ENCODE peak calls at places on chromosome 5, in nine cellular contexts. One of them, this sample, is unnamed.

GRCh38 chr5:72523960-72524582 is 16.9 kb upstream of the ZNF366 start:
- DNase-seq in astrocyte of the spinal cord: peak
- DNase-seq in BJ: peak
- DNase-seq in hepatocyte: peak
- DNase-seq in A549: peak
- DNase-seq in IMR-90: peak
- DNase-seq in K562: no peak
- DNase-seq in HFF-Myc: peak
- DNase-seq in DND-41: no peak
- DNase-seq in this sample: peak

GRCh38 chr5:89437450-89438435 is 554.8 kb upstream of the MEF2C start:
- DNase-seq in DND-41: no peak
- DNase-seq in hepatocyte: no peak
- DNase-seq in BJ: no peak
- DNase-seq in A549: no peak
- DNase-seq in K562: no peak
- DNase-seq in HFF-Myc: peak
- DNase-seq in astrocyte of the spinal cord: peak
- DNase-seq in IMR-90: no peak
- DNase-seq in this sample: no peak

GRCh38 chr5:1111727-1112289 is at the start of gene SLC12A7:
- DNase-seq in IMR-90: no peak
- DNase-seq in hepatocyte: peak
- DNase-seq in BJ: no peak
- DNase-seq in astrocyte of the spinal cord: no peak
- DNase-seq in K562: peak
- DNase-seq in HFF-Myc: no peak
- DNase-seq in DND-41: peak
- DNase-seq in A549: peak
- DNase-seq in this sample: peak

GRCh38 chr5:107085572-107085971 is 585.2 kb downstream of the EFNA5 start:
- DNase-seq in K562: no peak
- DNase-seq in A549: peak
- DNase-seq in hepatocyte: no peak
- DNase-seq in IMR-90: no peak
- DNase-seq in DND-41: no peak
- DNase-seq in BJ: no peak
- DNase-seq in HFF-Myc: no peak
- DNase-seq in astrocyte of the spinal cord: no peak
- DNase-seq in this sample: no peak

GRCh38 chr5:131263648-131264452 is at the start of gene CDC42SE2:
- DNase-seq in A549: peak
- DNase-seq in hepatocyte: peak
- DNase-seq in IMR-90: peak
- DNase-seq in DND-41: peak
- DNase-seq in HFF-Myc: peak
- DNase-seq in K562: peak
- DNase-seq in BJ: peak
- DNase-seq in astrocyte of the spinal cord: peak
- DNase-seq in this sample: peak

GRCh38 chr5:149857499-149857898 is 87.1 kb downstream of the PDE6A start:
- DNase-seq in astrocyte of the spinal cord: peak
- DNase-seq in BJ: no peak
- DNase-seq in hepatocyte: peak
- DNase-seq in DND-41: no peak
- DNase-seq in IMR-90: no peak
- DNase-seq in A549: peak
- DNase-seq in K562: no peak
- DNase-seq in HFF-Myc: no peak
- DNase-seq in this sample: no peak

GRCh38 chr5:17477553-17478265 is 20.3 kb upstream of the TAF11L2 start:
- DNase-seq in IMR-90: no peak
- DNase-seq in astrocyte of the spinal cord: no peak
- DNase-seq in BJ: no peak
- DNase-seq in DND-41: no peak
- DNase-seq in hepatocyte: no peak
- DNase-seq in K562: no peak
- DNase-seq in HFF-Myc: no peak
- DNase-seq in A549: no peak
- DNase-seq in this sample: no peak

GRCh38 chr5:132420706-132421272 is 51.3 kb downstream of the SLC22A5 start:
- DNase-seq in K562: no peak
- DNase-seq in HFF-Myc: no peak
- DNase-seq in hepatocyte: no peak
- DNase-seq in BJ: no peak
- DNase-seq in A549: no peak
- DNase-seq in astrocyte of the spinal cord: no peak
- DNase-seq in DND-41: peak
- DNase-seq in IMR-90: no peak
- DNase-seq in this sample: peak

GRCh38 chr5:139486201-139486600 is 3.6 kb upstream of the STING1 start:
- DNase-seq in A549: no peak
- DNase-seq in K562: no peak
- DNase-seq in HFF-Myc: no peak
- DNase-seq in IMR-90: no peak
- DNase-seq in BJ: no peak
- DNase-seq in astrocyte of the spinal cord: no peak
- DNase-seq in DND-41: no peak
- DNase-seq in hepatocyte: no peak
- DNase-seq in this sample: no peak

GRCh38 chr5:111719773-111720172 is 37.2 kb downstream of the NREP start:
- DNase-seq in astrocyte of the spinal cord: no peak
- DNase-seq in K562: no peak
- DNase-seq in BJ: no peak
- DNase-seq in HFF-Myc: no peak
- DNase-seq in DND-41: no peak
- DNase-seq in IMR-90: no peak
- DNase-seq in hepatocyte: no peak
- DNase-seq in A549: no peak
- DNase-seq in this sample: no peak

GRCh38 chr5:134574521-134574920 is 49.1 kb downstream of the JADE2 start:
- DNase-seq in K562: no peak
- DNase-seq in DND-41: no peak
- DNase-seq in astrocyte of the spinal cord: no peak
- DNase-seq in hepatocyte: no peak
- DNase-seq in BJ: no peak
- DNase-seq in HFF-Myc: no peak
- DNase-seq in IMR-90: peak
- DNase-seq in A549: no peak
- DNase-seq in this sample: no peak

GRCh38 chr5:88884435-88884877 is 1.5 kb upstream of the MEF2C start:
- DNase-seq in K562: peak
- DNase-seq in astrocyte of the spinal cord: no peak
- DNase-seq in A549: no peak
- DNase-seq in IMR-90: peak
- DNase-seq in HFF-Myc: no peak
- DNase-seq in DND-41: no peak
- DNase-seq in BJ: no peak
- DNase-seq in hepatocyte: no peak
- DNase-seq in this sample: no peak

GRCh38 chr5:124236366-124237231 is 509.8 kb downstream of the ZNF608 start:
- DNase-seq in HFF-Myc: no peak
- DNase-seq in K562: no peak
- DNase-seq in DND-41: no peak
- DNase-seq in hepatocyte: no peak
- DNase-seq in IMR-90: peak
- DNase-seq in A549: no peak
- DNase-seq in astrocyte of the spinal cord: no peak
- DNase-seq in BJ: no peak
- DNase-seq in this sample: no peak

GRCh38 chr5:111783537-111783936 is 26.5 kb upstream of the NREP start:
- DNase-seq in K562: no peak
- DNase-seq in hepatocyte: no peak
- DNase-seq in BJ: no peak
- DNase-seq in IMR-90: no peak
- DNase-seq in astrocyte of the spinal cord: no peak
- DNase-seq in DND-41: no peak
- DNase-seq in HFF-Myc: no peak
- DNase-seq in A549: no peak
- DNase-seq in this sample: no peak

GRCh38 chr5:129096382-129096991 is 1.9 kb downstream of the ISOC1 start:
- DNase-seq in IMR-90: no peak
- DNase-seq in K562: peak
- DNase-seq in BJ: no peak
- DNase-seq in DND-41: no peak
- DNase-seq in hepatocyte: no peak
- DNase-seq in astrocyte of the spinal cord: no peak
- DNase-seq in HFF-Myc: no peak
- DNase-seq in A549: peak
- DNase-seq in this sample: no peak

GRCh38 chr5:10725636-10726035 is 35.4 kb downstream of the DAP start:
- DNase-seq in hepatocyte: no peak
- DNase-seq in A549: no peak
- DNase-seq in BJ: no peak
- DNase-seq in HFF-Myc: no peak
- DNase-seq in astrocyte of the spinal cord: no peak
- DNase-seq in DND-41: no peak
- DNase-seq in K562: no peak
- DNase-seq in IMR-90: no peak
- DNase-seq in this sample: no peak

GRCh38 chr5:1429066-1429465 is 16.2 kb downstream of the SLC6A3 start:
- DNase-seq in BJ: no peak
- DNase-seq in astrocyte of the spinal cord: no peak
- DNase-seq in HFF-Myc: no peak
- DNase-seq in DND-41: no peak
- DNase-seq in K562: no peak
- DNase-seq in IMR-90: no peak
- DNase-seq in A549: no peak
- DNase-seq in hepatocyte: no peak
- DNase-seq in this sample: no peak

GRCh38 chr5:95846554-95847260 is 24.2 kb upstream of the GLRX start:
- DNase-seq in A549: peak
- DNase-seq in BJ: no peak
- DNase-seq in K562: peak
- DNase-seq in IMR-90: peak
- DNase-seq in DND-41: peak
- DNase-seq in hepatocyte: peak
- DNase-seq in HFF-Myc: peak
- DNase-seq in astrocyte of the spinal cord: peak
- DNase-seq in this sample: peak

GRCh38 chr5:191949-192690 is 825 bp downstream of the LRRC14B start:
- DNase-seq in BJ: no peak
- DNase-seq in astrocyte of the spinal cord: no peak
- DNase-seq in HFF-Myc: no peak
- DNase-seq in IMR-90: no peak
- DNase-seq in DND-41: no peak
- DNase-seq in A549: no peak
- DNase-seq in hepatocyte: no peak
- DNase-seq in K562: no peak
- DNase-seq in this sample: no peak

GRCh38 chr5:53123702-53124101 is 14.1 kb upstream of the MOCS2 start:
- DNase-seq in hepatocyte: no peak
- DNase-seq in BJ: no peak
- DNase-seq in DND-41: no peak
- DNase-seq in IMR-90: peak
- DNase-seq in K562: no peak
- DNase-seq in astrocyte of the spinal cord: peak
- DNase-seq in A549: no peak
- DNase-seq in HFF-Myc: no peak
- DNase-seq in this sample: no peak
- TF ChIP-seq CTCF in hepatocyte: peak
- TF ChIP-seq CTCF in BJ: no peak
- TF ChIP-seq CTCF in DND-41: peak
- TF ChIP-seq CTCF in IMR-90: peak
- TF ChIP-seq CTCF in K562: peak
- TF ChIP-seq CTCF in astrocyte of the spinal cord: no peak
- TF ChIP-seq CTCF in A549: peak
- TF ChIP-seq CTCF in HFF-Myc: no peak
- TF ChIP-seq CTCF in this sample: no peak

GRCh38 chr5:175874462-175875139 is 3.2 kb downstream of the CPLX2 start:
- DNase-seq in hepatocyte: no peak
- DNase-seq in DND-41: no peak
- DNase-seq in HFF-Myc: no peak
- DNase-seq in astrocyte of the spinal cord: no peak
- DNase-seq in A549: no peak
- DNase-seq in BJ: no peak
- DNase-seq in K562: no peak
- DNase-seq in IMR-90: no peak
- DNase-seq in this sample: no peak
- TF ChIP-seq CTCF in hepatocyte: no peak
- TF ChIP-seq CTCF in DND-41: no peak
- TF ChIP-seq CTCF in HFF-Myc: no peak
- TF ChIP-seq CTCF in astrocyte of the spinal cord: no peak
- TF ChIP-seq CTCF in A549: no peak
- TF ChIP-seq CTCF in BJ: no peak
- TF ChIP-seq CTCF in K562: no peak
- TF ChIP-seq CTCF in IMR-90: no peak
- TF ChIP-seq CTCF in this sample: no peak

GRCh38 chr5:58462154-58462553 is 2.3 kb upstream of the PLK2 start:
- DNase-seq in A549: peak
- DNase-seq in DND-41: no peak
- DNase-seq in BJ: no peak
- DNase-seq in hepatocyte: peak
- DNase-seq in K562: no peak
- DNase-seq in HFF-Myc: no peak
- DNase-seq in astrocyte of the spinal cord: no peak
- DNase-seq in IMR-90: no peak
- DNase-seq in this sample: no peak

GRCh38 chr5:58458851-58459275 is 1.0 kb downstream of the PLK2 start:
- DNase-seq in astrocyte of the spinal cord: peak
- DNase-seq in HFF-Myc: no peak
- DNase-seq in A549: peak
- DNase-seq in K562: no peak
- DNase-seq in BJ: no peak
- DNase-seq in DND-41: no peak
- DNase-seq in hepatocyte: peak
- DNase-seq in IMR-90: no peak
- DNase-seq in this sample: no peak

GRCh38 chr5:58460727-58461286 is 921 bp upstream of the PLK2 start:
- DNase-seq in IMR-90: peak
- DNase-seq in DND-41: peak
- DNase-seq in HFF-Myc: peak
- DNase-seq in A549: peak
- DNase-seq in K562: peak
- DNase-seq in BJ: no peak
- DNase-seq in astrocyte of the spinal cord: peak
- DNase-seq in hepatocyte: peak
- DNase-seq in this sample: peak

GRCh38 chr5:58459276-58459859 is 518 bp downstream of the PLK2 start:
- DNase-seq in A549: peak
- DNase-seq in DND-41: no peak
- DNase-seq in HFF-Myc: no peak
- DNase-seq in BJ: no peak
- DNase-seq in IMR-90: peak
- DNase-seq in astrocyte of the spinal cord: no peak
- DNase-seq in hepatocyte: peak
- DNase-seq in K562: no peak
- DNase-seq in this sample: no peak

GRCh38 chr5:58459860-58460726 is at the start of gene PLK2:
- DNase-seq in A549: peak
- DNase-seq in BJ: peak
- DNase-seq in DND-41: peak
- DNase-seq in hepatocyte: peak
- DNase-seq in HFF-Myc: peak
- DNase-seq in astrocyte of the spinal cord: peak
- DNase-seq in IMR-90: peak
- DNase-seq in K562: no peak
- DNase-seq in this sample: peak
- TF ChIP-seq CTCF in A549: no peak
- TF ChIP-seq CTCF in BJ: peak
- TF ChIP-seq CTCF in DND-41: peak
- TF ChIP-seq CTCF in hepatocyte: peak
- TF ChIP-seq CTCF in HFF-Myc: no peak
- TF ChIP-seq CTCF in astrocyte of the spinal cord: peak
- TF ChIP-seq CTCF in IMR-90: peak
- TF ChIP-seq CTCF in K562: no peak
- TF ChIP-seq CTCF in this sample: peak

GRCh38 chr5:180116441-180117377 is 45.1 kb upstream of the RNF130 start:
- DNase-seq in HFF-Myc: no peak
- DNase-seq in IMR-90: no peak
- DNase-seq in DND-41: no peak
- DNase-seq in K562: no peak
- DNase-seq in BJ: no peak
- DNase-seq in astrocyte of the spinal cord: no peak
- DNase-seq in A549: peak
- DNase-seq in hepatocyte: no peak
- DNase-seq in this sample: no peak
- TF ChIP-seq CTCF in HFF-Myc: no peak
- TF ChIP-seq CTCF in IMR-90: no peak
- TF ChIP-seq CTCF in DND-41: no peak
- TF ChIP-seq CTCF in K562: peak
- TF ChIP-seq CTCF in BJ: peak
- TF ChIP-seq CTCF in astrocyte of the spinal cord: no peak
- TF ChIP-seq CTCF in A549: peak
- TF ChIP-seq CTCF in hepatocyte: no peak
- TF ChIP-seq CTCF in this sample: no peak